ENCODE peak calls at places on chromosomes 16 and 17, in six cellular contexts. C, B, E, T, O and J are unnamed samples.

GRCh38 chr16:23893976-23894375 is 58.2 kb downstream of the PRKCB start:
- DNase-seq in T (no peak), E (no peak), B (no peak), C (no peak), O (no peak), J (no peak)

GRCh38 chr17:50884354-50885311 is 18.5 kb upstream of the TOB1 start:
- DNase-seq in T (no peak), B (no peak), O (peak; percentile 63), E (no peak), C (no peak), J (no peak)

GRCh38 chr17:70558821-70559220 is 389.5 kb downstream of the KCNJ2 start:
- DNase-seq in T (no peak), O (no peak), B (peak; percentile 34), C (no peak), E (no peak), J (no peak)

GRCh38 chr17:11852911-11853310 is 144.4 kb downstream of the ZNF18 start:
- DNase-seq in T (no peak), E (peak; percentile 22), B (no peak), O (no peak), C (no peak), J (no peak)

GRCh38 chr17:72852267-72852945 is 240.1 kb downstream of the SLC39A11 start:
- DNase-seq in T (no peak), C (no peak), B (no peak), O (no peak), E (no peak), J (no peak)

GRCh38 chr16:48393843-48394703 is 8.9 kb upstream of the SIAH1 start:
- DNase-seq in T (peak; percentile 72), C (no peak), B (no peak), O (no peak), E (peak; percentile 70), J (no peak)

GRCh38 chr16:81616321-81617020 is 162.6 kb upstream of the PLCG2 start:
- DNase-seq in O (peak; percentile 73), B (no peak), C (no peak), T (no peak), E (no peak), J (no peak)

GRCh38 chr17:79020631-79021301 is 3.2 kb upstream of the C1QTNF1 start:
- DNase-seq in O (no peak), C (no peak), E (no peak), B (no peak), T (no peak), J (no peak)

GRCh38 chr17:76529643-76530488 is 7.6 kb downstream of the CYGB start:
- DNase-seq in O (peak; percentile 66), T (peak; percentile 92), B (no peak), C (peak; percentile 24), E (peak; percentile 74), J (no peak)

GRCh38 chr17:10754109-10754508 is 24.3 kb upstream of the TMEM220 start:
- DNase-seq in T (no peak), C (no peak), E (no peak), O (peak; percentile 74), B (no peak), J (no peak)

GRCh38 chr16:70294385-70295029 is 4.5 kb upstream of the DDX19B start:
- DNase-seq in E (no peak), T (no peak), C (no peak), B (no peak), O (no peak), J (no peak)

GRCh38 chr17:79619636-79620206 is 8.9 kb upstream of the RBFOX3 start:
- DNase-seq in T (no peak), C (no peak), E (no peak), O (no peak), B (no peak), J (no peak)

GRCh38 chr16:71537643-71538042 is 11.4 kb downstream of the CHST4 start:
- DNase-seq in C (no peak), O (no peak), B (peak; percentile 2), E (no peak), T (no peak), J (no peak)

GRCh38 chr16:88073201-88073721 is 122.0 kb downstream of the BANP start:
- DNase-seq in C (no peak), B (no peak), O (no peak), E (no peak), T (no peak), J (no peak)

GRCh38 chr16:2686912-2687507 is 4.7 kb downstream of the KCTD5 start:
- DNase-seq in E (no peak), O (peak; percentile 45), T (no peak), C (no peak), B (no peak), J (no peak)

GRCh38 chr17:6534846-6535514 is 21.4 kb downstream of the PITPNM3 start:
- DNase-seq in B (no peak), O (no peak), E (no peak), C (no peak), T (no peak), J (no peak)

GRCh38 chr16:51150894-51151320 is at the start of gene SALL1:
- DNase-seq in O (no peak), E (no peak), C (no peak), T (no peak), B (no peak), J (no peak)

GRCh38 chr16:19329932-19330331 is 44.4 kb downstream of the CLEC19A start:
- DNase-seq in T (no peak), C (no peak), O (no peak), E (no peak), B (peak; percentile 25), J (no peak)

DNA sequence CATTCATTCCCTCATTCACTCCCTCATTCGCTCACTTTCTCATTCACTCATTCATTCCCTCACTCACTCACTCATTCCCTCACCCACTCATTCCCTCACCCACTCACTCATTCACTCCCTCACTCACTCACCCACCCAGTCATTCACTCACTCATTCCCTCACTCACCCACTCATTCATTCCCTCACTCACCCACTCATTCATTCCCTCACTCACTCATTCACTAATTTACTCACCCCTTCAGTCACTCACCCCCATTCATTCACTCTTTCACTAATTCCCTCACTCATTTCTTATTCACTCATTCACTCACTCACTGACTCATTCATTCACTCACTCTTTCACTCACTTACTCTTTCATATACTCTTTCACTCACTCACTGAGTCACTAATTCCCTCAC is 303.1 kb downstream of the C16orf95 start:
- DNase-seq in O (no peak), E (no peak), B (no peak), T (no peak), C (no peak), J (no peak)
- TF ChIP-seq CTCF in O (no peak), E (no peak), B (no peak), T (no peak), C (no peak), J (no peak)

DNA sequence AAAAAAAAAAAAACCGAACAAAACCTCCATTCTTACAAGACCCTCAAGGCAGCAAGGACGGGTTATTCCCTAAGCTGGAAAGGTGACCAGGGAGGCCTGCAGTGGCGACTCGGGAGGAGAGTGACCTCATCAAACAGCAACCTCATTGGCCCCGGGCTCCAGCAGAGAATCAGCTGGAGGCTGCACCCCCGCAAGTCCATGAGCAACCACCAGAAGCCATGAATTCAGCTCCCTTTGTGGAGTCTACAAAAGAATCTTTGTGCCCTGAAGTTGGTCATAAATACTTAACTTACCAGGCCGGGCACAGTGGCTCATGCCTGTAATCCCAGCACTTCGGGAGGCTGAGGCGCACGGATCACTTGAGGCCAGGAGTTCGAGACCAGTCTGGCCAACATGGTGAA is 80.9 kb upstream of the CREBBP start:
- DNase-seq in B (no peak), E (no peak), O (no peak), C (no peak), T (no peak), J (no peak)
- H3K4me3 ChIP-seq in B (no peak overlapping the region), E (no peak overlapping the region), O (peak overlapping the region; percentile 44), C (peak overlapping the region; percentile 76), T (no peak overlapping the region), J (no peak overlapping the region)

DNA sequence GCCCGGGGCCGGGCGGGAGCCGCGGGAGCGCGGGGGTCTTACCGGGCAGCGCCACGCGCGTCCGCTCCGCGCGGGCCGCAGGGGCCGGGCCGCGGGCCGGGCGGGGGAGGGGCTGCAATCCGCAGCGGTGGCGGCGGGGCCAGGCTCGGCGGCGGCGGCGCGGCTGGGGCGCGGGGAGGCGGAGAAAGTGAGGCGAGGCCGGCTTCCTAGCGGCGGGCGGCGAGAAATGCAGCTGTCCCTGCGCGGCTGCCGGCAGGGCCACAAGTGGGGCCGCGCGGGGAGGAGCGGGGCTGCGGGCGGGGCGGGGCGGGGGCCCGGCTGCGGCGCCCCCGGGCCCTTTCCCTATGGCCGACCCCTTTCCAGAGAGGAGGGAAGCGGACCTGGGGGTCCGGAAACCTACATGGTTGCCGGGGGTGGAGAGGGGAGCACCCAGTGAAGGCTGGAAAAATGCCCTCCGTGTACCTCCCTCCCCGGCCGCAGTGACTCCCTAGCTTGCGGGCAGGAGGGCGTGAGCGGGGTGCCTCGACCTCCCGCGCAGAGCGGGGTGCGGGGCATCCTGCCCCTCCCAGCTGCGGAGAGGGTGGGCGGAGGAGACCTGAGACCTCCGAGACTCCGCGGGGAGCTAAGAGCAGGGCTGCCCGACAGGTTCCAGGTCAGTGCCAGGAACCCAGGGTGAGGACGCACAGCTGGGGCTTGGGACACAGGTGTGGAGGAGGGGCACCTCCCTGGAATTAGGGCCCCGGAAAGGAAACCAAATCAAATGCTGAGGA is at the start of gene CUEDC1:
- DNase-seq in B (no peak), T (no peak), O (peak; percentile 84), E (no peak), C (no peak), J (no peak)
- TF ChIP-seq CTCF in B (peak; percentile 19), T (peak; percentile 47), O (no peak), E (no peak), C (peak; percentile 30), J (no peak)

DNA sequence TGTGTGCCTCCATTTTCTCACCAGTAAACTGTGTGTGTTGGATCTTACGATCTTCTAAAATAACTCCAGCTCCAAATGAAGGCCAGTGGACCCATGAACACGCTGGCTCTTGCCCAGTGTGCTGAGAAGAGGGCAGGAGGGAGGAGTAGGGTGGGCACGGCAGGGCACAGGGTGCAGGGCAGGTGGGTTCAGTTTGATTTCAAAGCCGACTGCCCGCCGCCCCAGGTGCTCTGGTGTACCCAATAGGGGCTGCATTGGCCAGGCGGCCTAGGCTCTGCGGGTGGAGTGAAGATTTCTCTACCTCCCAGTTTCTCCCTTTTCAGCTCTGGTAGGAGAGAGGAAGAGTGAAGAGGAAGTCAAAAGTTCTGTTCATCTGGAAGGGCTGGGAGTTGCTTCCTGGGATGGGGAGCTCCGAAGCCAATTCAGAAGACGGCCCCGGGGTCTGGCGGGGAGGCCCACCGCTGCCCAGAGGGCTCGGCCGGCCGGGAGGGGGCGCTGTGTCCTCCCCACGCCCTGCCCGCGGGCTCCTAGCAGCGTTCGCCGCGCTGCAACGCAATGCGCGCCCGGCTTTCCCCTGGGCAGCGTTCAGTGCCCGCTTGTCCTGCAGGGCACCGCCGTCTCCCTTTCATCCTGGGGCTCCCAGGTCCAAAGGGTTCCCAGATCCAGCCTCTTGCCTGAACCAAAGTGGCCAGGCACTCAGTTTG is 1.1 kb upstream of the CRHR1 start:
- DNase-seq in C (no peak), E (no peak), B (no peak), O (no peak), T (no peak), J (no peak)
- H3K4me3 ChIP-seq in C (peak overlapping the region; percentile 73), E (no peak overlapping the region), B (no peak overlapping the region), O (peak overlapping the region; percentile 64), T (peak overlapping the region; percentile 53), J (no peak overlapping the region)

DNA sequence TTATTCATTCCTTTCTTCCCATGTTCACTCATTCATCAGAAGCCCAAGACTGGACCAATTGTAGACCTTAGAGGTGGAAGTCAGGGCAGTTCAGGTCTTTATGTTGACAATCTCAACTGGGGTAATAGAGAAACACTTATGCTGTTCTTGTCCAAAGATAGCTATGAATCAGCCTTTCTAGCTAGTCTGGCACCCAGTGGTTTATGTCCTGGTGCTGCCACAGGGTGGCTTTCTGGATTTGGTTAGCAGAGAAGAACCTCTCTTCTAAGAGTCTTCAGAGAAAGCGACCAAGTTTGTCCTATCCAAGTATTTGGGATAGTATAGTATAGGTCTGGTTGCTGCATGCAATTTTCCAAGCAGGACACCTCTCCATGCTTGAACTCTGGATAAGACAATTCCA is 83.3 kb downstream of the NOG start:
- DNase-seq in B (no peak), C (no peak), E (no peak), T (no peak), O (no peak), J (no peak)
- TF ChIP-seq CTCF in B (peak; percentile 21), C (no peak), E (no peak), T (no peak), O (no peak), J (no peak)